ENCODE peak calls at places on chromosome 22, in nine cellular contexts. One of them, this sample, is unnamed.

GRCh38 chr22:24550028-24550901 is 4.7 kb downstream of the GUCD1 start:
- DNase-seq in AG09309: no peak
- DNase-seq in NCI-H460: no peak
- DNase-seq in NCI-H774: no peak
- DNase-seq in stimulated activated CD8-positive, alpha-beta memory T cell treated with anti-CD3 and anti-CD28 coated beads, Interleukin-4, amount 100 ng/mL, for 4 hours: no peak
- DNase-seq in H54: no peak
- DNase-seq in AG10803: no peak
- DNase-seq in GM12892: no peak
- DNase-seq in vagina: no peak
- DNase-seq in this sample: no peak

GRCh38 chr22:37425800-37426531 is 1.3 kb downstream of the ELFN2 start:
- DNase-seq in AG09309: peak
- DNase-seq in NCI-H460: no peak
- DNase-seq in NCI-H774: no peak
- DNase-seq in stimulated activated CD8-positive, alpha-beta memory T cell treated with anti-CD3 and anti-CD28 coated beads, Interleukin-4, amount 100 ng/mL, for 4 hours: no peak
- DNase-seq in H54: no peak
- DNase-seq in AG10803: peak
- DNase-seq in GM12892: no peak
- DNase-seq in vagina: no peak
- DNase-seq in this sample: no peak

GRCh38 chr22:36761553-36762240 is 14.2 kb downstream of the IFT27 start:
- DNase-seq in AG09309: no peak
- DNase-seq in NCI-H460: no peak
- DNase-seq in NCI-H774: no peak
- DNase-seq in stimulated activated CD8-positive, alpha-beta memory T cell treated with anti-CD3 and anti-CD28 coated beads, Interleukin-4, amount 100 ng/mL, for 4 hours: no peak
- DNase-seq in H54: no peak
- DNase-seq in AG10803: no peak
- DNase-seq in GM12892: no peak
- DNase-seq in vagina: peak
- DNase-seq in this sample: no peak

GRCh38 chr22:23192558-23192957 is 12.2 kb downstream of the BCR start:
- DNase-seq in AG09309: no peak
- DNase-seq in NCI-H460: no peak
- DNase-seq in NCI-H774: no peak
- DNase-seq in stimulated activated CD8-positive, alpha-beta memory T cell treated with anti-CD3 and anti-CD28 coated beads, Interleukin-4, amount 100 ng/mL, for 4 hours: no peak
- DNase-seq in H54: no peak
- DNase-seq in AG10803: no peak
- DNase-seq in GM12892: no peak
- DNase-seq in vagina: no peak
- DNase-seq in this sample: no peak

GRCh38 chr22:47022075-47022473 is 259.6 kb downstream of the TBC1D22A start:
- DNase-seq in AG09309: no peak
- DNase-seq in NCI-H460: no peak
- DNase-seq in NCI-H774: no peak
- DNase-seq in stimulated activated CD8-positive, alpha-beta memory T cell treated with anti-CD3 and anti-CD28 coated beads, Interleukin-4, amount 100 ng/mL, for 4 hours: no peak
- DNase-seq in H54: no peak
- DNase-seq in AG10803: peak
- DNase-seq in GM12892: no peak
- DNase-seq in vagina: no peak
- DNase-seq in this sample: no peak

GRCh38 chr22:24500251-24500820 is 5.2 kb downstream of the UPB1 start:
- DNase-seq in AG09309: no peak
- DNase-seq in NCI-H460: no peak
- DNase-seq in NCI-H774: no peak
- DNase-seq in stimulated activated CD8-positive, alpha-beta memory T cell treated with anti-CD3 and anti-CD28 coated beads, Interleukin-4, amount 100 ng/mL, for 4 hours: no peak
- DNase-seq in H54: no peak
- DNase-seq in AG10803: peak
- DNase-seq in GM12892: no peak
- DNase-seq in vagina: no peak
- DNase-seq in this sample: no peak

GRCh38 chr22:33361581-33361980 is 303.4 kb upstream of the SYN3 start:
- DNase-seq in AG09309: no peak
- DNase-seq in NCI-H460: no peak
- DNase-seq in NCI-H774: no peak
- DNase-seq in stimulated activated CD8-positive, alpha-beta memory T cell treated with anti-CD3 and anti-CD28 coated beads, Interleukin-4, amount 100 ng/mL, for 4 hours: no peak
- DNase-seq in H54: no peak
- DNase-seq in AG10803: peak
- DNase-seq in GM12892: no peak
- DNase-seq in vagina: no peak
- DNase-seq in this sample: no peak

GRCh38 chr22:19085233-19086043 is 36.8 kb downstream of the DGCR2 start:
- DNase-seq in AG09309: no peak
- DNase-seq in NCI-H460: peak
- DNase-seq in NCI-H774: peak
- DNase-seq in stimulated activated CD8-positive, alpha-beta memory T cell treated with anti-CD3 and anti-CD28 coated beads, Interleukin-4, amount 100 ng/mL, for 4 hours: no peak
- DNase-seq in H54: peak
- DNase-seq in AG10803: peak
- DNase-seq in GM12892: no peak
- DNase-seq in vagina: no peak
- DNase-seq in this sample: no peak

GRCh38 chr22:45502215-45503070 is at the start of gene FBLN1:
- DNase-seq in AG09309: no peak
- DNase-seq in NCI-H460: peak
- DNase-seq in NCI-H774: no peak
- DNase-seq in stimulated activated CD8-positive, alpha-beta memory T cell treated with anti-CD3 and anti-CD28 coated beads, Interleukin-4, amount 100 ng/mL, for 4 hours: no peak
- DNase-seq in H54: no peak
- DNase-seq in AG10803: no peak
- DNase-seq in GM12892: no peak
- DNase-seq in vagina: no peak
- DNase-seq in this sample: no peak

GRCh38 chr22:47808886-47809620 is 1046.6 kb downstream of the TBC1D22A start:
- DNase-seq in AG09309: no peak
- DNase-seq in NCI-H460: no peak
- DNase-seq in NCI-H774: no peak
- DNase-seq in stimulated activated CD8-positive, alpha-beta memory T cell treated with anti-CD3 and anti-CD28 coated beads, Interleukin-4, amount 100 ng/mL, for 4 hours: no peak
- DNase-seq in H54: no peak
- DNase-seq in AG10803: no peak
- DNase-seq in GM12892: no peak
- DNase-seq in vagina: peak
- DNase-seq in this sample: no peak

GRCh38 chr22:39241632-39242388 is 3.0 kb downstream of the PDGFB start:
- DNase-seq in AG09309: no peak
- DNase-seq in NCI-H460: no peak
- DNase-seq in NCI-H774: no peak
- DNase-seq in stimulated activated CD8-positive, alpha-beta memory T cell treated with anti-CD3 and anti-CD28 coated beads, Interleukin-4, amount 100 ng/mL, for 4 hours: no peak
- DNase-seq in H54: no peak
- DNase-seq in AG10803: no peak
- DNase-seq in GM12892: no peak
- DNase-seq in vagina: no peak
- DNase-seq in this sample: no peak

GRCh38 chr22:37262346-37262745 is 18.3 kb upstream of the RAC2 start:
- DNase-seq in AG09309: no peak
- DNase-seq in NCI-H460: no peak
- DNase-seq in NCI-H774: no peak
- DNase-seq in stimulated activated CD8-positive, alpha-beta memory T cell treated with anti-CD3 and anti-CD28 coated beads, Interleukin-4, amount 100 ng/mL, for 4 hours: no peak
- DNase-seq in H54: no peak
- DNase-seq in AG10803: no peak
- DNase-seq in GM12892: no peak
- DNase-seq in vagina: no peak
- DNase-seq in this sample: no peak

GRCh38 chr22:46057762-46058420 is 80.9 kb upstream of the WNT7B start:
- DNase-seq in AG09309: no peak
- DNase-seq in NCI-H460: peak
- DNase-seq in NCI-H774: no peak
- DNase-seq in stimulated activated CD8-positive, alpha-beta memory T cell treated with anti-CD3 and anti-CD28 coated beads, Interleukin-4, amount 100 ng/mL, for 4 hours: no peak
- DNase-seq in H54: no peak
- DNase-seq in AG10803: peak
- DNase-seq in GM12892: peak
- DNase-seq in vagina: no peak
- DNase-seq in this sample: peak

GRCh38 chr22:47625013-47625385 is 862.5 kb downstream of the TBC1D22A start:
- DNase-seq in AG09309: no peak
- DNase-seq in NCI-H460: no peak
- DNase-seq in NCI-H774: no peak
- DNase-seq in stimulated activated CD8-positive, alpha-beta memory T cell treated with anti-CD3 and anti-CD28 coated beads, Interleukin-4, amount 100 ng/mL, for 4 hours: no peak
- DNase-seq in H54: no peak
- DNase-seq in AG10803: no peak
- DNase-seq in GM12892: no peak
- DNase-seq in vagina: peak
- DNase-seq in this sample: no peak

GRCh38 chr22:33405194-33405593 is 347.0 kb upstream of the SYN3 start:
- DNase-seq in AG09309: no peak
- DNase-seq in NCI-H460: no peak
- DNase-seq in NCI-H774: no peak
- DNase-seq in stimulated activated CD8-positive, alpha-beta memory T cell treated with anti-CD3 and anti-CD28 coated beads, Interleukin-4, amount 100 ng/mL, for 4 hours: no peak
- DNase-seq in H54: no peak
- DNase-seq in AG10803: no peak
- DNase-seq in GM12892: no peak
- DNase-seq in vagina: no peak
- DNase-seq in this sample: no peak

GRCh38 chr22:32343929-32344328 is 13.7 kb upstream of the RFPL3 start:
- DNase-seq in AG09309: no peak
- DNase-seq in NCI-H460: no peak
- DNase-seq in NCI-H774: no peak
- DNase-seq in stimulated activated CD8-positive, alpha-beta memory T cell treated with anti-CD3 and anti-CD28 coated beads, Interleukin-4, amount 100 ng/mL, for 4 hours: no peak
- DNase-seq in H54: no peak
- DNase-seq in AG10803: no peak
- DNase-seq in GM12892: no peak
- DNase-seq in vagina: no peak
- DNase-seq in this sample: no peak

GRCh38 chr22:41699264-41700104 is at the start of gene MEI1:
- DNase-seq in AG09309: no peak
- DNase-seq in NCI-H460: no peak
- DNase-seq in NCI-H774: no peak
- DNase-seq in stimulated activated CD8-positive, alpha-beta memory T cell treated with anti-CD3 and anti-CD28 coated beads, Interleukin-4, amount 100 ng/mL, for 4 hours: peak
- DNase-seq in H54: no peak
- DNase-seq in AG10803: peak
- DNase-seq in GM12892: peak
- DNase-seq in vagina: no peak
- DNase-seq in this sample: no peak

GRCh38 chr22:30870451-30871345 is 97.9 kb downstream of the MORC2 start:
- DNase-seq in AG09309: no peak
- DNase-seq in NCI-H460: no peak
- DNase-seq in NCI-H774: no peak
- DNase-seq in stimulated activated CD8-positive, alpha-beta memory T cell treated with anti-CD3 and anti-CD28 coated beads, Interleukin-4, amount 100 ng/mL, for 4 hours: no peak
- DNase-seq in H54: no peak
- DNase-seq in AG10803: no peak
- DNase-seq in GM12892: peak
- DNase-seq in vagina: no peak
- DNase-seq in this sample: no peak

GRCh38 chr22:45208993-45209838 is 31.5 kb downstream of the KIAA0930 start:
- DNase-seq in AG09309: no peak
- DNase-seq in NCI-H460: no peak
- DNase-seq in NCI-H774: no peak
- DNase-seq in stimulated activated CD8-positive, alpha-beta memory T cell treated with anti-CD3 and anti-CD28 coated beads, Interleukin-4, amount 100 ng/mL, for 4 hours: no peak
- DNase-seq in H54: peak
- DNase-seq in AG10803: peak
- DNase-seq in GM12892: no peak
- DNase-seq in vagina: no peak
- DNase-seq in this sample: no peak

GRCh38 chr22:48299801-48300200 is 1527.9 kb downstream of the BRD1 start:
- DNase-seq in AG09309: no peak
- DNase-seq in NCI-H460: no peak
- DNase-seq in NCI-H774: no peak
- DNase-seq in stimulated activated CD8-positive, alpha-beta memory T cell treated with anti-CD3 and anti-CD28 coated beads, Interleukin-4, amount 100 ng/mL, for 4 hours: no peak
- DNase-seq in H54: no peak
- DNase-seq in AG10803: no peak
- DNase-seq in GM12892: no peak
- DNase-seq in vagina: no peak
- DNase-seq in this sample: no peak

GRCh38 chr22:29334148-29334547 is 18.7 kb upstream of the RASL10A start:
- DNase-seq in AG09309: no peak
- DNase-seq in NCI-H460: no peak
- DNase-seq in NCI-H774: no peak
- DNase-seq in stimulated activated CD8-positive, alpha-beta memory T cell treated with anti-CD3 and anti-CD28 coated beads, Interleukin-4, amount 100 ng/mL, for 4 hours: no peak
- DNase-seq in H54: no peak
- DNase-seq in AG10803: no peak
- DNase-seq in GM12892: no peak
- DNase-seq in vagina: no peak
- DNase-seq in this sample: no peak

GRCh38 chr22:44963832-44964721 is 45.7 kb downstream of the PHF21B start:
- DNase-seq in AG09309: no peak
- DNase-seq in NCI-H460: no peak
- DNase-seq in NCI-H774: no peak
- DNase-seq in stimulated activated CD8-positive, alpha-beta memory T cell treated with anti-CD3 and anti-CD28 coated beads, Interleukin-4, amount 100 ng/mL, for 4 hours: no peak
- DNase-seq in H54: no peak
- DNase-seq in AG10803: no peak
- DNase-seq in GM12892: no peak
- DNase-seq in vagina: no peak
- DNase-seq in this sample: no peak

GRCh38 chr22:42180349-42180842 is 49.8 kb upstream of the CYP2D6 start:
- DNase-seq in AG09309: no peak
- DNase-seq in NCI-H460: no peak
- DNase-seq in NCI-H774: no peak
- DNase-seq in stimulated activated CD8-positive, alpha-beta memory T cell treated with anti-CD3 and anti-CD28 coated beads, Interleukin-4, amount 100 ng/mL, for 4 hours: no peak
- DNase-seq in H54: no peak
- DNase-seq in AG10803: peak
- DNase-seq in GM12892: no peak
- DNase-seq in vagina: no peak
- DNase-seq in this sample: no peak

GRCh38 chr22:31253949-31254348 is 38.3 kb downstream of the PIK3IP1 start:
- DNase-seq in AG09309: no peak
- DNase-seq in NCI-H460: no peak
- DNase-seq in NCI-H774: no peak
- DNase-seq in stimulated activated CD8-positive, alpha-beta memory T cell treated with anti-CD3 and anti-CD28 coated beads, Interleukin-4, amount 100 ng/mL, for 4 hours: no peak
- DNase-seq in H54: no peak
- DNase-seq in AG10803: no peak
- DNase-seq in GM12892: no peak
- DNase-seq in vagina: no peak
- DNase-seq in this sample: no peak

GRCh38 chr22:38867124-38867455 is 4.9 kb downstream of the CBX6 start:
- DNase-seq in AG09309: no peak
- DNase-seq in NCI-H460: no peak
- DNase-seq in NCI-H774: no peak
- DNase-seq in stimulated activated CD8-positive, alpha-beta memory T cell treated with anti-CD3 and anti-CD28 coated beads, Interleukin-4, amount 100 ng/mL, for 4 hours: no peak
- DNase-seq in H54: no peak
- DNase-seq in AG10803: no peak
- DNase-seq in GM12892: no peak
- DNase-seq in vagina: no peak
- DNase-seq in this sample: no peak

GRCh38 chr22:17753401-17753989 is 20.8 kb downstream of the BID start:
- DNase-seq in AG09309: no peak
- DNase-seq in NCI-H460: no peak
- DNase-seq in NCI-H774: no peak
- DNase-seq in stimulated activated CD8-positive, alpha-beta memory T cell treated with anti-CD3 and anti-CD28 coated beads, Interleukin-4, amount 100 ng/mL, for 4 hours: no peak
- DNase-seq in H54: peak
- DNase-seq in AG10803: no peak
- DNase-seq in GM12892: no peak
- DNase-seq in vagina: no peak
- DNase-seq in this sample: no peak

GRCh38 chr22:31344369-31345330 is 1.5 kb downstream of the PATZ1 start:
- DNase-seq in AG09309: no peak
- DNase-seq in NCI-H460: no peak
- DNase-seq in NCI-H774: no peak
- DNase-seq in stimulated activated CD8-positive, alpha-beta memory T cell treated with anti-CD3 and anti-CD28 coated beads, Interleukin-4, amount 100 ng/mL, for 4 hours: no peak
- DNase-seq in H54: no peak
- DNase-seq in AG10803: peak
- DNase-seq in GM12892: no peak
- DNase-seq in vagina: no peak
- DNase-seq in this sample: no peak

GRCh38 chr22:46774456-46775363 is 12.3 kb downstream of the TBC1D22A start:
- DNase-seq in AG09309: no peak
- DNase-seq in NCI-H460: no peak
- DNase-seq in NCI-H774: no peak
- DNase-seq in stimulated activated CD8-positive, alpha-beta memory T cell treated with anti-CD3 and anti-CD28 coated beads, Interleukin-4, amount 100 ng/mL, for 4 hours: no peak
- DNase-seq in H54: no peak
- DNase-seq in AG10803: no peak
- DNase-seq in GM12892: no peak
- DNase-seq in vagina: no peak
- DNase-seq in this sample: no peak

GRCh38 chr22:32005453-32005852 is 37.6 kb upstream of the SLC5A1 start:
- DNase-seq in AG09309: peak
- DNase-seq in NCI-H460: no peak
- DNase-seq in NCI-H774: no peak
- DNase-seq in stimulated activated CD8-positive, alpha-beta memory T cell treated with anti-CD3 and anti-CD28 coated beads, Interleukin-4, amount 100 ng/mL, for 4 hours: no peak
- DNase-seq in H54: no peak
- DNase-seq in AG10803: peak
- DNase-seq in GM12892: no peak
- DNase-seq in vagina: no peak
- DNase-seq in this sample: no peak

GRCh38 chr22:39178206-39179111 is 26.0 kb upstream of the CBX7 start:
- DNase-seq in AG09309: no peak
- DNase-seq in NCI-H460: no peak
- DNase-seq in NCI-H774: no peak
- DNase-seq in stimulated activated CD8-positive, alpha-beta memory T cell treated with anti-CD3 and anti-CD28 coated beads, Interleukin-4, amount 100 ng/mL, for 4 hours: no peak
- DNase-seq in H54: no peak
- DNase-seq in AG10803: peak
- DNase-seq in GM12892: no peak
- DNase-seq in vagina: no peak
- DNase-seq in this sample: no peak

GRCh38 chr22:36379593-36380361 is 8.0 kb downstream of the MYH9 start:
- DNase-seq in AG09309: no peak
- DNase-seq in NCI-H460: no peak
- DNase-seq in NCI-H774: no peak
- DNase-seq in stimulated activated CD8-positive, alpha-beta memory T cell treated with anti-CD3 and anti-CD28 coated beads, Interleukin-4, amount 100 ng/mL, for 4 hours: no peak
- DNase-seq in H54: no peak
- DNase-seq in AG10803: no peak
- DNase-seq in GM12892: no peak
- DNase-seq in vagina: no peak
- DNase-seq in this sample: no peak